ENCODE peak calls at places on chromosome 5, in seven cellular contexts. R is DMS 273 treated with DMSO at 0.1 percent for 48 hours, C is foreskin fibroblast, V is iris pigment epithelial cell, H is T-helper 9 cell, W is GDM1, J is NCI-H510A. K is an unnamed sample.

GRCh38 chr5:119315516-119315949 is 40.3 kb upstream of the TNFAIP8 start:
- DNase-seq in R (peak), C (no peak), V (peak), H (no peak), W (peak), J (no peak), K (no peak)

GRCh38 chr5:150158170-150158949 is 2.7 kb upstream of the PDGFRB start:
- DNase-seq in R (no peak), C (peak), V (peak), H (no peak), W (no peak), J (no peak), K (no peak)

GRCh38 chr5:105907016-105907415 is 1763.7 kb downstream of the EFNA5 start:
- DNase-seq in R (no peak), C (peak), V (peak), H (no peak), W (no peak), J (no peak), K (no peak)

GRCh38 chr5:135993894-135994514 is 34.8 kb upstream of the TGFBI start:
- DNase-seq in R (peak), C (peak), V (peak), H (no peak), W (no peak), J (no peak), K (no peak)

GRCh38 chr5:74673011-74673790 is 11.8 kb upstream of the HEXB start:
- DNase-seq in R (peak), C (peak), V (peak), H (no peak), W (no peak), J (peak), K (no peak)

GRCh38 chr5:177396807-177397206 is 3.7 kb downstream of the PFN3 start:
- DNase-seq in R (no peak), C (no peak), V (no peak), H (no peak), W (no peak), J (no peak), K (no peak)

GRCh38 chr5:98775246-98775961 is 1.9 kb downstream of the RGMB start:
- DNase-seq in R (no peak), C (peak), V (no peak), H (no peak), W (no peak), J (no peak), K (no peak)

GRCh38 chr5:155651-156410 is 35.5 kb upstream of the LRRC14B start:
- DNase-seq in R (no peak), C (no peak), V (no peak), H (no peak), W (no peak), J (no peak), K (no peak)

GRCh38 chr5:1199340-1199648 is 2.1 kb upstream of the SLC6A19 start:
- DNase-seq in R (no peak), C (no peak), V (no peak), H (no peak), W (no peak), J (no peak), K (no peak)